ENCODE peak calls at places on chromosomes 13 and 19, in six cellular contexts. K, L, S, X, A and V are unnamed samples. For H3K4me1, the result is how much of the 10 kb centered on the place peaks cover.

GRCh38 chr13:47076536-47076935 is 179.7 kb upstream of the HTR2A start:
- DNase-seq in K (no peak), L (no peak), S (no peak), X (no peak), A (no peak), V (no peak)

GRCh38 chr19:39514840-39515550 is at the start of gene SELENOV:
- DNase-seq in K (no peak), L (no peak), S (no peak), X (no peak), A (no peak), V (no peak)

GRCh38 chr19:1445185-1445931 is 4.6 kb upstream of the APC2 start:
- DNase-seq in K (peak), L (no peak), S (peak), X (peak), A (no peak), V (no peak)

GRCh38 chr13:75796825-75797224 is 160.7 kb downstream of the LMO7 start:
- DNase-seq in K (no peak), L (no peak), S (no peak), X (no peak), A (no peak), V (no peak)

GRCh38 chr19:33740811-33741396 is 55.8 kb upstream of the KCTD15 start:
- DNase-seq in K (no peak), L (no peak), S (no peak), X (no peak), A (no peak), V (no peak)

GRCh38 chr13:32409561-32410440 is 18.1 kb downstream of the N4BP2L1 start:
- DNase-seq in K (peak), L (no peak), S (no peak), X (no peak), A (peak), V (peak)

GRCh38 chr19:7515471-7516226 is at the start of gene ZNF358:
- DNase-seq in K (peak), L (no peak), S (no peak), X (no peak), A (peak), V (peak)

GRCh38 chr19:4208385-4209094 is 20.8 kb upstream of the EBI3 start:
- DNase-seq in K (no peak), L (no peak), S (no peak), X (no peak), A (no peak), V (no peak)

GRCh38 chr13:43057653-43058317 is 34.4 kb downstream of the DNAJC15 start:
- DNase-seq in K (no peak), L (no peak), S (no peak), X (peak), A (no peak), V (no peak)

GRCh38 chr13:87322386-87322785 is 348.8 kb upstream of the SLITRK5 start:
- DNase-seq in K (no peak), L (no peak), S (no peak), X (no peak), A (no peak), V (no peak)

GRCh38 chr19:4108767-4109625 is 14.9 kb downstream of the MAP2K2 start:
- DNase-seq in K (no peak), L (no peak), S (no peak), X (peak), A (no peak), V (no peak)

GRCh38 chr19:19475845-19476828 is 39.2 kb downstream of the TSSK6 start:
- DNase-seq in K (no peak), L (no peak), S (no peak), X (no peak), A (no peak), V (no peak)

GRCh38 chr19:7636691-7637373 is at the start of gene STXBP2:
- DNase-seq in K (peak), L (peak), S (peak), X (peak), A (no peak), V (no peak)

GRCh38 chr19:50777830-50778303 is 7.6 kb downstream of the GPR32 start:
- DNase-seq in K (no peak), L (no peak), S (no peak), X (no peak), A (no peak), V (no peak)

GRCh38 chr13:20160346-20161274 is at the start of gene GJA3:
- DNase-seq in K (peak), L (no peak), S (no peak), X (peak), A (no peak), V (no peak)

GRCh38 chr19:45091031-45091918 is 1.7 kb upstream of the PPP1R37 start:
- DNase-seq in K (peak), L (peak), S (peak), X (peak), A (peak), V (peak)

GRCh38 chr19:38657633-38658222 is 10.3 kb downstream of the ACTN4 start:
- DNase-seq in K (no peak), L (no peak), S (no peak), X (no peak), A (no peak), V (no peak)

GRCh38 chr13:20514866-20515265 is 10.8 kb downstream of the CRYL1 start:
- DNase-seq in K (no peak), L (no peak), S (no peak), X (no peak), A (no peak), V (no peak)

GRCh38 chr13:44303681-44304432 is 69.8 kb upstream of the SERP2 start:
- DNase-seq in K (peak), L (no peak), S (peak), X (no peak), A (peak), V (peak)
- H3K27ac ChIP-seq in K (peak), L (peak), S (peak), X (peak), A (peak), V (peak)

GRCh38 chr19:12890787-12891552 is at the start of gene GCDH:
- DNase-seq in K (peak), L (peak), S (peak), X (peak), A (peak), V (peak)
- H3K4me1 ChIP-seq in K (under half), L (under half), S (under half), X (under half), A (under half), V (under half)

GRCh38 chr13:74794147-74794546 is 659.9 kb upstream of the KLF12 start:
- DNase-seq in K (no peak), L (no peak), S (no peak), X (no peak), A (no peak), V (no peak)

GRCh38 chr13:74796126-74796643 is 662.0 kb upstream of the KLF12 start:
- DNase-seq in K (no peak), L (no peak), S (no peak), X (no peak), A (no peak), V (no peak)

GRCh38 chr13:74795526-74795925 is 661.3 kb upstream of the KLF12 start:
- DNase-seq in K (no peak), L (no peak), S (no peak), X (no peak), A (no peak), V (no peak)

DNA sequence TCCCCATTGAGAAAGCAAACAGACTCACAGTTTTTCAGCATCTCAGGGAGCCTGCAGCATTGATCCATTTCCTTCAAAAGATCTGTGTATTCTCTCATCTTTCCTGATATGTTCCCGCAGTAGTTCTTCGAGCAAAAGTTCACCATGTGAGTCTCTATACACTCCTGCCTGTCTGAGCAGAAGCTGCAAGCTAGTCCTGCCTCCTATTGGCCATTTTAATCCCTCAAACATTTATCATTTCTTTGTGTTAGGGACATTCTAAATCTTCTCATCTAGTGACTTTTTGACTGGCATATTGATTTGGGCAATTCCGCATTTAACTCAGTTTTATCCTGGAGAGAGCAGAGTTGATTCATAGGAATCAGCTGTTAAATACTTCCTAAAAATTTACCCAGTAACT is 660.4 kb upstream of the KLF12 start:
- DNase-seq in K (no peak), L (no peak), S (no peak), X (no peak), A (no peak), V (no peak)
- TF ChIP-seq CTCF in K (no peak), L (no peak), S (no peak), X (no peak), A (no peak), V (no peak)

DNA sequence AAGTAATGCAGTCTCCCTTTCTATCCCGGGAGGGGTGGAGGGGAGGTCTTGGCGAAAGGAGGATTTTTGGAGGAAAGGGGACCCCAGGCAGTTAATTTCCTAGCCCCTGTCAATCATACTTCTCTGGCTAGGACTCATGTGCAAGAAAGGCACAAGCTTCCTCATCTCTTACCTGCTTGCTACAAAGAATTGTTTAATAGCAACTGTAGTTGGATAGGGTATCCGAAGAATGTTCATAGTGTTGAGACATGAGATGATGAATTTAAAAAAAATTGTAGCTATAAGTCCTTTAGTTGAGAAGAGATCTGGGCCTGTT is 525 bp downstream of the BORA start:
- DNase-seq in K (no peak), L (no peak), S (no peak), X (no peak), A (no peak), V (no peak)
- H3K27ac ChIP-seq in K (peak), L (peak), S (peak), X (peak), A (peak), V (peak)